ENCODE peak calls at places on chromosomes 16 and 17, in four cellular contexts. F is psoas muscle, M is T-helper 2 cell, K is T-cell. L is an unnamed sample.

GRCh38 chr17:40841246-40841645 is 18.8 kb upstream of the KRT10 start:
- DNase-seq in F (no peak), M (no peak), K (no peak), L (no peak)

GRCh38 chr17:31571124-31571892 is 179.8 kb downstream of the RAB11FIP4 start:
- DNase-seq in F (peak), M (no peak), K (no peak), L (no peak)

GRCh38 chr17:9865585-9865984 is 39.5 kb downstream of the RCVRN start:
- DNase-seq in F (no peak), M (no peak), K (no peak), L (no peak)

GRCh38 chr16:56874800-56875199 is 9.8 kb downstream of the SLC12A3 start:
- DNase-seq in F (no peak), M (no peak), K (no peak), L (no peak)

GRCh38 chr16:85083051-85083639 is 29.1 kb downstream of the CIBAR2 start:
- DNase-seq in F (no peak), M (no peak), K (no peak), L (no peak)

GRCh38 chr16:30368792-30369090 is 1.6 kb downstream of the TBC1D10B start:
- DNase-seq in F (no peak), M (no peak), K (no peak), L (no peak)

GRCh38 chr17:2011421-2012371 is 13.4 kb downstream of the RTN4RL1 start:
- DNase-seq in F (peak), M (no peak), K (no peak), L (no peak)

GRCh38 chr16:54633943-54634362 is 296.7 kb upstream of the IRX5 start:
- DNase-seq in F (no peak), M (no peak), K (no peak), L (peak)

GRCh38 chr16:25978227-25978626 is 286.5 kb downstream of the HS3ST4 start:
- DNase-seq in F (no peak), M (no peak), K (no peak), L (no peak)

GRCh38 chr16:72530434-72530833 is 358.5 kb upstream of the PMFBP1 start:
- DNase-seq in F (no peak), M (no peak), K (no peak), L (no peak)

GRCh38 chr16:86647561-86647960 is 69.2 kb downstream of the FOXL1 start:
- DNase-seq in F (no peak), M (no peak), K (no peak), L (no peak)

GRCh38 chr16:54462151-54462651 is 175.6 kb upstream of the IRX3 start:
- DNase-seq in F (no peak), M (no peak), K (no peak), L (no peak)

GRCh38 chr17:67377727-67378443 is 804 bp downstream of the PITPNC1 start:
- DNase-seq in F (peak), M (peak), K (peak), L (peak)

GRCh38 chr17:20935740-20936139 is 107.1 kb downstream of the USP22 start:
- DNase-seq in F (no peak), M (no peak), K (no peak), L (no peak)

GRCh38 chr16:2815299-2815771 is 1.7 kb upstream of the PRSS21 start:
- DNase-seq in F (no peak), M (no peak), K (no peak), L (no peak)

GRCh38 chr17:73256220-73256619 is 5.5 kb downstream of the CPSF4L start:
- DNase-seq in F (no peak), M (no peak), K (no peak), L (no peak)

GRCh38 chr17:8221663-8222379 is 11.4 kb upstream of the AURKB start:
- DNase-seq in F (peak), M (peak), K (peak), L (peak)

GRCh38 chr17:35087731-35088646 is 24.5 kb upstream of the RFFL start:
- DNase-seq in F (peak), M (peak), K (peak), L (peak)

GRCh38 chr16:24070851-24071250 is 185.3 kb upstream of the CACNG3 start:
- DNase-seq in F (no peak), M (peak), K (no peak), L (peak)

GRCh38 chr17:79630821-79631639 is 20.2 kb upstream of the RBFOX3 start:
- DNase-seq in F (peak), M (no peak), K (no peak), L (no peak)

GRCh38 chr17:1629647-1630310 is 1.1 kb upstream of the SLC43A2 start:
- DNase-seq in F (peak), M (peak), K (peak), L (peak)

GRCh38 chr17:83203073-83203471 is 123.7 kb downstream of the METRNL start:
- DNase-seq in F (peak), M (no peak), K (no peak), L (no peak)

GRCh38 chr16:31476305-31477219 is 4.6 kb downstream of the TGFB1I1 start:
- DNase-seq in F (peak), M (peak), K (peak), L (peak)

GRCh38 chr17:33142703-33143299 is 150.3 kb downstream of the ASIC2 start:
- DNase-seq in F (no peak), M (no peak), K (no peak), L (peak)

L was measured in activated CD8-positive, alpha-beta T cell treated with anti-CD3 and anti-CD28 coated beads for 36 hours.